ENCODE peak calls at places on chromosomes 4 and X, in four cellular contexts. One of them, this sample, is unnamed.

GRCh38 chrX:74923942-74924448 is 1.3 kb downstream of the NEXMIF start:
- DNase-seq in HCT116: no peak
- DNase-seq in astrocyte: no peak
- DNase-seq in Peyer's patch: no peak
- DNase-seq in this sample: no peak

GRCh38 chr4:94390804-94391410 is 48.3 kb upstream of the HPGDS start:
- DNase-seq in HCT116: no peak
- DNase-seq in astrocyte: no peak
- DNase-seq in Peyer's patch: no peak
- DNase-seq in this sample: no peak

GRCh38 chrX:131812847-131813825 is 210.0 kb upstream of the STK26 start:
- DNase-seq in HCT116: no peak
- DNase-seq in astrocyte: peak
- DNase-seq in Peyer's patch: no peak
- DNase-seq in this sample: no peak

GRCh38 chr4:37648084-37648817 is 37.9 kb downstream of the RELL1 start:
- DNase-seq in HCT116: peak
- DNase-seq in astrocyte: peak
- DNase-seq in Peyer's patch: peak
- DNase-seq in this sample: peak

GRCh38 chrX:107675823-107676555 is 47.7 kb downstream of the PRPS1 start:
- DNase-seq in HCT116: no peak
- DNase-seq in astrocyte: no peak
- DNase-seq in Peyer's patch: no peak
- DNase-seq in this sample: no peak

GRCh38 chr4:57342406-57342805 is 232.2 kb upstream of the IGFBP7 start:
- DNase-seq in HCT116: no peak
- DNase-seq in astrocyte: peak
- DNase-seq in Peyer's patch: no peak
- DNase-seq in this sample: no peak

GRCh38 chr4:56003606-56004005 is 54.9 kb downstream of the CEP135 start:
- DNase-seq in HCT116: no peak
- DNase-seq in astrocyte: no peak
- DNase-seq in Peyer's patch: no peak
- DNase-seq in this sample: no peak

GRCh38 chrX:56764153-56764974 is 35.3 kb downstream of the NBDY start:
- DNase-seq in HCT116: peak
- DNase-seq in astrocyte: peak
- DNase-seq in Peyer's patch: peak
- DNase-seq in this sample: no peak

GRCh38 chr4:10383417-10383816 is 73.8 kb downstream of the ZNF518B start:
- DNase-seq in HCT116: no peak
- DNase-seq in astrocyte: no peak
- DNase-seq in Peyer's patch: no peak
- DNase-seq in this sample: no peak

GRCh38 chr4:148373093-148373492 is 69.1 kb downstream of the NR3C2 start:
- DNase-seq in HCT116: no peak
- DNase-seq in astrocyte: no peak
- DNase-seq in Peyer's patch: no peak
- DNase-seq in this sample: no peak

GRCh38 chr4:39235701-39236100 is 53.4 kb downstream of the WDR19 start:
- DNase-seq in HCT116: no peak
- DNase-seq in astrocyte: peak
- DNase-seq in Peyer's patch: no peak
- DNase-seq in this sample: no peak

GRCh38 chrX:136768469-136769084 is 12.2 kb downstream of the ARHGEF6 start:
- DNase-seq in HCT116: peak
- DNase-seq in astrocyte: peak
- DNase-seq in Peyer's patch: no peak
- DNase-seq in this sample: peak

GRCh38 chr4:101824500-101824899 is 34.0 kb downstream of the BANK1 start:
- DNase-seq in HCT116: no peak
- DNase-seq in astrocyte: no peak
- DNase-seq in Peyer's patch: no peak
- DNase-seq in this sample: no peak

GRCh38 chrX:19886888-19887531 is 390 bp downstream of the SH3KBP1 start:
- DNase-seq in HCT116: no peak
- DNase-seq in astrocyte: no peak
- DNase-seq in Peyer's patch: peak
- DNase-seq in this sample: no peak

GRCh38 chr4:132427125-132427524 is 722.0 kb upstream of the PCDH10 start:
- DNase-seq in HCT116: no peak
- DNase-seq in astrocyte: no peak
- DNase-seq in Peyer's patch: no peak
- DNase-seq in this sample: no peak

GRCh38 chr4:181308476-181309170 is 934.6 kb upstream of the TENM3 start:
- DNase-seq in HCT116: no peak
- DNase-seq in astrocyte: no peak
- DNase-seq in Peyer's patch: no peak
- DNase-seq in this sample: no peak

GRCh38 chrX:42714981-42715688 is 62.8 kb downstream of the PPP1R2C start:
- DNase-seq in HCT116: no peak
- DNase-seq in astrocyte: peak
- DNase-seq in Peyer's patch: peak
- DNase-seq in this sample: no peak

GRCh38 chrX:66039916-66040315 is at the start of gene VSIG4:
- DNase-seq in HCT116: no peak
- DNase-seq in astrocyte: no peak
- DNase-seq in Peyer's patch: no peak
- DNase-seq in this sample: no peak

GRCh38 chr4:100555791-100556190 is 38.0 kb upstream of the EMCN start:
- DNase-seq in HCT116: no peak
- DNase-seq in astrocyte: no peak
- DNase-seq in Peyer's patch: no peak
- DNase-seq in this sample: no peak

This sample was measured in AG04449.